ENCODE peak calls at places on chromosomes 7 and 10, in seven cellular contexts. N is neural progenitor cell, V is uterus, B is cardiac muscle cell, D is sigmoid colon, L is heart left ventricle, P is right cardiac atrium. T is an unnamed sample.

GRCh38 chr7:79927116-79927515 is 207.5 kb upstream of the GNAI1 start:
- DNase-seq in L (no peak), B (no peak), V (no peak), D (no peak), P (no peak), N (no peak), T (no peak)

GRCh38 chr7:98470131-98470985 is 69.5 kb upstream of the BAIAP2L1 start:
- DNase-seq in V (no peak), N (peak; percentile 85), P (peak; percentile 68), D (no peak), B (peak; percentile 80), L (peak; percentile 26), T (peak; percentile 77)

GRCh38 chr7:26279405-26279804 is 12.3 kb upstream of the SNX10 start:
- DNase-seq in P (no peak), B (no peak), N (no peak), L (no peak), V (no peak), D (no peak), T (peak; percentile 23)

GRCh38 chr7:157550300-157551275 is 213.8 kb downstream of the DNAJB6 start:
- DNase-seq in P (no peak), N (no peak), V (no peak), D (peak; percentile 41), B (no peak), L (no peak), T (no peak)

GRCh38 chr10:50385610-50386009 is 134.3 kb upstream of the ASAH2 start:
- DNase-seq in V (peak; percentile 22), N (no peak), P (peak; percentile 78), D (no peak), L (peak; percentile 40), B (no peak), T (peak; percentile 20)

GRCh38 chr10:98339790-98340189 is 71.8 kb upstream of the LOXL4 start:
- DNase-seq in N (no peak), P (no peak), L (no peak), D (no peak), B (no peak), V (no peak), T (no peak)

GRCh38 chr7:114922652-114923402 is 933 bp downstream of the MDFIC start:
- DNase-seq in N (peak; percentile 45), V (peak; percentile 34), P (peak; percentile 72), D (peak; percentile 71), L (peak; percentile 36), B (peak; percentile 60), T (peak; percentile 45)

GRCh38 chr10:5976689-5977470 is 463 bp downstream of the IL15RA start:
- DNase-seq in D (peak; percentile 77), V (peak; percentile 66), L (peak; percentile 59), P (peak; percentile 84), N (peak; percentile 58), B (peak; percentile 42), T (peak; percentile 47)

GRCh38 chr10:59878915-59879314 is 27.4 kb downstream of the CCDC6 start:
- DNase-seq in V (no peak), B (no peak), L (no peak), D (no peak), P (no peak), N (no peak), T (no peak)

DNA sequence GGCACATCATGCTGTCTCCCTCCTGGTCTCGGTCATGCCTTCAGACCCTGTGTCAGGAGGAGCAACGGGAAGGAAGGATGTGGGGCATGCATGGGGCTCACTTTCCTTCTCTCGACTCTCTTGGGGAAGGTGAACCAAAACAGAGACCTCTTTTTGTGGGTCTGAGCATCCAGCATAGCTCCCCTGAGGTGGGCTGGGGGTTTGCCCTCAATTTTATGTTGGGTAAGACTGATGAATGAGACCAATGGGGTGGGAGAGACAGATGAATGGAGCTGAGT is 2.6 kb downstream of the ACSL5 start:
- DNase-seq in D (no peak), V (no peak), B (no peak), N (no peak), P (no peak), L (no peak), T (no peak)
- H3K27ac ChIP-seq in D (peak overlapping the region; percentile 55), V (peak overlapping the region; percentile 69), B (no peak overlapping the region), N (no peak overlapping the region), P (peak overlapping the region; percentile 97), L (peak overlapping the region; percentile 63), T (peak overlapping the region; percentile 78)

DNA sequence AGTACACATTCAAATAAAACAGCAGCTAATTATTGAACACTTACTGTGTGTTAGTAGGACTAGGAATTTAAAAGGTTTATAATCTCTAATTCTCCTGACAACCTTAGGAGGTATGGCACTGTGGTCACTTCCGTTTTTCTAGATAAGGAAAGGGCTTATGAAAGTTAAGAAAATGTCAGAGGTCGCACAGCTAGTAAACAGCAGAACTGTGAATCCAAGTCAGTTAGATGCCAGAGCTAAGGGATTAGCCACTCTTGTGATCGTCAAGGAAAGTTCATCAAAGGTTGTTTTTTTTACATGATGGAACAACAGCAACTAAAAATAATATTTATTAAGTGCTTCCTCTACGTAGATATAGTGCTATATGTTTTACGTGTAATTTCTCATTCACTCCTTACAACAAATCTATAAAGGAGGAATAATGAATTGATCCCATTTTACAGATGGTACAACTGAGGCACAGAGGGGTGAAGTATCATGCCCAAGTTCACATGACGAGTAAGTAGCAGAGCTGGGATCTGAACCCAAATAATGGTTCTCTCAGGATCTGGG is 84.9 kb downstream of the NAMPT start:
- DNase-seq in L (no peak), V (no peak), N (no peak), D (no peak), P (no peak), B (no peak), T (no peak)
- H3K27ac ChIP-seq in L (no peak overlapping the region), V (peak overlapping the region; percentile 10), N (no peak overlapping the region), D (no peak overlapping the region), P (no peak overlapping the region), B (no peak overlapping the region), T (peak overlapping the region; percentile 44)

DNA sequence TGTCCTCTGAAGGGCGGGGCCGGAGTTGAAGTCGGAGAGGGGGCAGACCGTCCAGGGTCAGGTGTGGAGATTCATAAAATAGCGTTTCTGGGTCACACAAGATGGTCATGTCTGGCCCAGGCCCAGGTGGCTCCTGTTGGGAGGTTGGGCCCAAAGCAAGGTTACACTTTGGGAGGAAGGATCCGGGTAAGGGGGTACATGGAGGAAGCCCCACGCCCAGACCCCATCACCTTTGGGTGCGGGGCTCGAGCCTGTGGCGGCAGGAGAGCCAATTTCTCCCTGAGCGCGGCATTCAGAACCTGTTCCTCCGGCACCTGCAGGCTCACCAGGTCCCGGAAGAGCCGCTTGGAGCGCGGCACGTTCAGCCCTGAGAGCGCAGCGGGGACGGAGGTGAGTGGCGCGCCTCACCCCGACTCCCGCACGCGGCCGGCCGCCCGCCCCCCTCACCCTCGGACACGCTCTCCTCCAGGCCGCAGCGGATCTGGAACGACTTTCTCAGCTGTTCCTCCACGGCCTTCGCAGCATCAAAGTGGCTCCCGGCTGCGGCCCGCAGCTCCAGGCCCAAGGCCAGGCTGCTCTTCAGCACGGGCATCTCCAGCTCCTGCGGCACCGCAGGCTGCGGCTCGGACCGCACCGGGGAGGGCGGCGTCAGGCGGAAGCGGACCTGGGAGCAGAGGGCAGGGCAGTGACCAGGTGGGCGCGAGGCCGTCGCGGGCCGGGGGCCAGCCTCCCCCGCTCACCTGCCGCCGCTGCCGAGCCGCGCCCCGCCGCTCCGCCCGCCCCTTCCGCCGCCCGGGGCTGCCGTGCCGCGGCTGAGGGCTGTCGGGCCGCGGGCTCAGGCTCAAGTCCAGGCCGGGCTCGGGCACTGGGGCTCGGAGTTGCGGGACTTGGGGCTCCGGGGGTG is 644 bp downstream of the PPP1R35 start:
- DNase-seq in P (peak; percentile 72), L (peak; percentile 52), B (peak; percentile 47), N (peak; percentile 63), D (peak; percentile 75), V (peak; percentile 45), T (no peak)
- H3K27ac ChIP-seq in P (peak overlapping the region; percentile 90), L (peak overlapping the region; percentile 98), B (peak overlapping the region; percentile 90), N (peak overlapping the region; percentile 83), D (peak overlapping the region; percentile 94), V (peak overlapping the region; percentile 96), T (peak overlapping the region; percentile 92)

GRCh38 chr10:103791291-103791690 is 64.1 kb downstream of the SH3PXD2A start:
- DNase-seq in L (no peak), D (no peak), P (no peak), N (no peak), B (no peak), V (no peak), T (no peak)
- H3K27ac ChIP-seq in L (no peak overlapping the region), D (no peak overlapping the region), P (no peak overlapping the region), N (no peak overlapping the region), B (no peak overlapping the region), V (no peak overlapping the region), T (no peak overlapping the region)

DNA sequence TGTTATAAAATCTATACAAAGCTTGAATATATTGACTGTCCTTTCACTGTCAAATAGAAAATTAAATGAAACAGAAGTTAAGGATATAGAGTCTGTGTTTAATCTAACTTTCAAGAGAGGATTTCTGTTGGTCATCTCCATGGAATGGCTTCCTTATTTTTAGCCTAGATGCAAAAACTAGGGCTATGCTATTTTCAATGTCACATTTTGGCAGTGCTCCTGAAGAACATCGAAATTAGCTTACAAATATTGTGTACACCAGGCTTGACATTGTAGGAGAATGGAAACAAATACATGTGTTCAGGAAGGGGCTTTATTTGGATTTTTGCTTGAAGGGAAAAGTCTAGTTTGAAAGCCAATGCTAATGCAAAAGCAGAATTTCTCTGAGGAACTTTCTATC is 295.4 kb downstream of the CDK14 start:
- DNase-seq in V (no peak), P (no peak), N (no peak), D (no peak), B (no peak), L (no peak), T (no peak)
- H3K27ac ChIP-seq in V (no peak overlapping the region), P (no peak overlapping the region), N (no peak overlapping the region), D (no peak overlapping the region), B (no peak overlapping the region), L (no peak overlapping the region), T (no peak overlapping the region)

GRCh38 chr7:22658031-22658430 is 69.0 kb upstream of the IL6 start:
- DNase-seq in P (no peak), D (no peak), L (no peak), B (no peak), N (no peak), V (no peak), T (no peak)

GRCh38 chr7:22659741-22660140 is 67.3 kb upstream of the IL6 start:
- DNase-seq in V (no peak), P (no peak), L (no peak), D (no peak), N (no peak), B (no peak), T (no peak)

GRCh38 chr7:22662031-22662430 is 65.0 kb upstream of the IL6 start:
- DNase-seq in D (no peak), P (no peak), V (no peak), L (no peak), B (no peak), N (no peak), T (no peak)

GRCh38 chr7:22660732-22661131 is 66.3 kb upstream of the IL6 start:
- DNase-seq in L (no peak), P (no peak), V (no peak), D (no peak), B (peak; percentile 6), N (peak; percentile 29), T (no peak)

DNA sequence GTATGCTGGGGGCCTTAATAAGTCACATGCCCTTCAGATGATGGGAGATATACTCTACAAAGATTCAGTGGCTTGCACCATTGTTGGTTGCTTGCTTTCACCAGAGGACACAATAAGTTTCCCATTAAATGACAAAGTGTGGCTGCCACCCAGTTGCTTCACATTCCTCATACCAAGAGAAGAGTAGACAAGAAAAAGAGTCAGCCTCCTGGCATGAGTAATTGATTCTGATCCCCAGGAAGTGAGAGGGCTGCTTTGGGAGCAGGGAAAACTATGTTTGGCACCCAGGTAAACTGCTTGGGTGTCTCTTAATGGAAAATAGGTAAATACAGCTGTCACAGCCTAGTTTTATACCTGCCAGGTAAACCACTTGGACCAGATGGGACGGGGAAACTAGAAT is 66.7 kb upstream of the IL6 start:
- DNase-seq in B (no peak), L (no peak), D (no peak), N (no peak), P (no peak), V (no peak), T (no peak)
- H3K27ac ChIP-seq in B (no peak overlapping the region), L (no peak overlapping the region), D (no peak overlapping the region), N (no peak overlapping the region), P (no peak overlapping the region), V (no peak overlapping the region), T (no peak overlapping the region)

GRCh38 chr10:79180619-79181221 is 112.0 kb downstream of the ZMIZ1 start:
- DNase-seq in B (no peak), N (no peak), V (no peak), P (peak; percentile 40), L (no peak), D (no peak), T (no peak)
- H3K27ac ChIP-seq in B (peak overlapping the region; percentile 95), N (no peak overlapping the region), V (peak overlapping the region; percentile 78), P (peak overlapping the region; percentile 7), L (peak overlapping the region; percentile 65), D (peak overlapping the region; percentile 82), T (no peak overlapping the region)